ENCODE peak calls at places on chromosomes 7 and 10, in seven cellular contexts. C is GM12891; K is T-helper 2 cell; W is H7; R is mesothelial cell of epicardium; Y is T-helper 9 cell; O is stimulated activated CD4-positive, alpha-beta T cell treated with anti-CD3 and anti-CD28 coated beads, Interleukin-2, amount 100 ng/mL, for 48 hours. U is an unnamed sample.

GRCh38 chr10:21281765-21282484 is 243.6 kb downstream of the SKIDA1 start:
- DNase-seq in C (no peak), W (peak; percentile 50), R (no peak), Y (no peak), O (no peak), K (no peak), U (no peak)

GRCh38 chr10:89793649-89794254 is 92.4 kb downstream of the KIF20B start:
- DNase-seq in C (peak; percentile 16), Y (peak; percentile 4), W (peak; percentile 17), R (no peak), K (no peak), O (peak; percentile 24), U (no peak)

GRCh38 chr10:77919713-77920108 is 6.8 kb downstream of the DLG5 start:
- DNase-seq in W (no peak), C (no peak), Y (no peak), R (no peak), O (no peak), K (no peak), U (peak; percentile 64)

GRCh38 chr10:30529373-30529998 is 95.5 kb downstream of the MAP3K8 start:
- DNase-seq in O (peak; percentile 62), R (no peak), W (no peak), C (peak; percentile 27), Y (peak; percentile 66), K (peak; percentile 34), U (no peak)

GRCh38 chr10:109961181-109962001 is 38.1 kb upstream of the XPNPEP1 start:
- DNase-seq in Y (no peak), W (peak; percentile 63), O (no peak), K (no peak), R (no peak), C (no peak), U (no peak)

GRCh38 chr10:12707461-12708185 is 293.9 kb downstream of the CCDC3 start:
- DNase-seq in Y (no peak), K (no peak), O (no peak), C (no peak), W (no peak), R (peak; percentile 58), U (no peak)

GRCh38 chr10:29305031-29305335 is 16.1 kb downstream of the LYZL1 start:
- DNase-seq in R (no peak), C (no peak), O (no peak), K (no peak), Y (no peak), W (no peak), U (no peak)

GRCh38 chr7:5375925-5376324 is 47.7 kb downstream of the TNRC18 start:
- DNase-seq in R (no peak), O (no peak), C (no peak), K (no peak), Y (no peak), W (peak; percentile 69), U (no peak)

GRCh38 chr10:113436836-113437235 is 116.0 kb upstream of the HABP2 start:
- DNase-seq in R (no peak), K (no peak), W (no peak), O (no peak), Y (no peak), C (no peak), U (no peak)

GRCh38 chr10:60985946-60986345 is 42.0 kb upstream of the RHOBTB1 start:
- DNase-seq in K (no peak), C (no peak), R (no peak), W (no peak), Y (no peak), O (no peak), U (no peak)

U was measured in 8988T.